ENCODE peak calls at places on chromosomes 12 and 14, in six cellular contexts. One of them, this sample, is unnamed.

GRCh38 chr12:46360908-46361666 is 11.5 kb downstream of the SLC38A2 start:
- DNase-seq in uterus: no peak
- DNase-seq in heart left ventricle: no peak
- DNase-seq in tibial nerve: no peak
- DNase-seq in gastrocnemius medialis: no peak
- DNase-seq in lower leg skin: no peak
- DNase-seq in this sample: no peak

GRCh38 chr12:75259170-75259569 is 49.5 kb upstream of the KCNC2 start:
- DNase-seq in tibial nerve: no peak
- DNase-seq in lower leg skin: no peak
- DNase-seq in heart left ventricle: no peak
- DNase-seq in gastrocnemius medialis: no peak
- DNase-seq in uterus: no peak
- DNase-seq in this sample: no peak

GRCh38 chr12:64081020-64081419 is 141.1 kb downstream of the KICS2 start:
- DNase-seq in lower leg skin: no peak
- DNase-seq in gastrocnemius medialis: no peak
- DNase-seq in uterus: no peak
- DNase-seq in tibial nerve: no peak
- DNase-seq in heart left ventricle: no peak
- DNase-seq in this sample: no peak

GRCh38 chr12:68011882-68012207 is 22.6 kb downstream of the IFNG-AS1 start:
- DNase-seq in heart left ventricle: no peak
- DNase-seq in gastrocnemius medialis: no peak
- DNase-seq in tibial nerve: no peak
- DNase-seq in uterus: no peak
- DNase-seq in lower leg skin: no peak
- DNase-seq in this sample: no peak

GRCh38 chr14:97456958-97457357 is 659.8 kb downstream of the VRK1 start:
- DNase-seq in gastrocnemius medialis: no peak
- DNase-seq in heart left ventricle: no peak
- DNase-seq in lower leg skin: no peak
- DNase-seq in tibial nerve: no peak
- DNase-seq in uterus: no peak
- DNase-seq in this sample: no peak

GRCh38 chr14:52052289-52052943 is 16.4 kb downstream of the NID2 start:
- DNase-seq in tibial nerve: no peak
- DNase-seq in gastrocnemius medialis: no peak
- DNase-seq in lower leg skin: no peak
- DNase-seq in heart left ventricle: no peak
- DNase-seq in uterus: peak; percentile 72
- DNase-seq in this sample: no peak

GRCh38 chr12:3252416-3252815 is 175.2 kb downstream of the TSPAN9 start:
- DNase-seq in heart left ventricle: peak; percentile 96
- DNase-seq in lower leg skin: peak; percentile 81
- DNase-seq in gastrocnemius medialis: peak; percentile 95
- DNase-seq in uterus: peak; percentile 92
- DNase-seq in tibial nerve: peak; percentile 92
- DNase-seq in this sample: no peak

GRCh38 chr14:74049886-74050495 is 30.8 kb downstream of the BBOF1 start:
- DNase-seq in uterus: no peak
- DNase-seq in gastrocnemius medialis: no peak
- DNase-seq in tibial nerve: no peak
- DNase-seq in lower leg skin: no peak
- DNase-seq in heart left ventricle: no peak
- DNase-seq in this sample: no peak

GRCh38 chr12:69129014-69129413 is 110.4 kb upstream of the CPSF6 start:
- DNase-seq in heart left ventricle: no peak
- DNase-seq in tibial nerve: no peak
- DNase-seq in uterus: no peak
- DNase-seq in gastrocnemius medialis: no peak
- DNase-seq in lower leg skin: no peak
- DNase-seq in this sample: no peak

GRCh38 chr14:28375295-28375694 is 391.3 kb upstream of the FOXG1 start:
- DNase-seq in tibial nerve: no peak
- DNase-seq in heart left ventricle: no peak
- DNase-seq in lower leg skin: no peak
- DNase-seq in uterus: no peak
- DNase-seq in gastrocnemius medialis: no peak
- DNase-seq in this sample: no peak

GRCh38 chr14:41299924-41300323 is 306.8 kb upstream of the LRFN5 start:
- DNase-seq in tibial nerve: no peak
- DNase-seq in lower leg skin: no peak
- DNase-seq in uterus: no peak
- DNase-seq in heart left ventricle: no peak
- DNase-seq in gastrocnemius medialis: no peak
- DNase-seq in this sample: no peak

DNA sequence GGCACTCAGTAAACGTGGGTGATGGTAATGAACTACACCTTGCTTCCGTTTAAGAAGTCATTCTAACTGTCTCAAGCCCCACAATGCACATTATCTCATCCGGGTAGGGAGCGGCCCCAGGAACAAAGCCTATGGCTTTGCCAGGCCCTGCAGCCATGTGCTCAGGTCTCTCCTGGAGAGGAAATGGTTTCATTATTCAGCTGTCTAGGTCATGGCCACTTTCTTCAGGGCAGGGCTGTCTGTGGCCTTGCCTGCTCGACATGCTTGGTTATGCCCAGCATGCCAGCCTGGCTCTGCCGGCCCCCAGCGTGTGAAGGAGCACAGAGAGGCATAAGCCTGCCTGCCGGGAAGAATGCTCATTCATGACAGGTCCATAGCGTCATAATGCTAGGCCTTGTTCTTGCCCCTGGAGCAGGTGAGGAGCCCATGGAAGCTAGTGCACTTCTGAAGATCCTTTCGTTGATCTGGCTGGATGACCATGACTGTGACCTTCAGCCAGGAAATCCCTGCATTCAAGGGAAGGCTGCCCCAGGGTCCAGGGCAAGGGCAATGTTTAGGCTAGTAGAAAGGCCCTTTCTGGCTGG is 26.3 kb upstream of the FOS start:
- DNase-seq in lower leg skin: no peak
- DNase-seq in heart left ventricle: no peak
- DNase-seq in tibial nerve: no peak
- DNase-seq in uterus: no peak
- DNase-seq in gastrocnemius medialis: no peak
- DNase-seq in this sample: no peak
- TF ChIP-seq POLR2A in lower leg skin: no peak
- TF ChIP-seq POLR2A in heart left ventricle: no peak
- TF ChIP-seq POLR2A in tibial nerve: no peak
- TF ChIP-seq POLR2A in uterus: no peak
- TF ChIP-seq POLR2A in gastrocnemius medialis: no peak
- TF ChIP-seq POLR2A in this sample: no peak

GRCh38 chr12:21129906-21130305 is 1.1 kb upstream of the SLCO1B1 start:
- DNase-seq in heart left ventricle: no peak
- DNase-seq in tibial nerve: no peak
- DNase-seq in uterus: no peak
- DNase-seq in lower leg skin: no peak
- DNase-seq in gastrocnemius medialis: no peak
- DNase-seq in this sample: no peak

GRCh38 chr12:21129352-21129751 is 1.6 kb upstream of the SLCO1B1 start:
- DNase-seq in gastrocnemius medialis: no peak
- DNase-seq in tibial nerve: no peak
- DNase-seq in uterus: no peak
- DNase-seq in heart left ventricle: no peak
- DNase-seq in lower leg skin: no peak
- DNase-seq in this sample: no peak

GRCh38 chr12:21130998-21131397 is at the start of gene SLCO1B1:
- DNase-seq in gastrocnemius medialis: no peak
- DNase-seq in heart left ventricle: no peak
- DNase-seq in tibial nerve: no peak
- DNase-seq in lower leg skin: no peak
- DNase-seq in uterus: no peak
- DNase-seq in this sample: no peak
- TF ChIP-seq POLR2A in gastrocnemius medialis: no peak
- TF ChIP-seq POLR2A in heart left ventricle: no peak
- TF ChIP-seq POLR2A in tibial nerve: no peak
- TF ChIP-seq POLR2A in lower leg skin: no peak
- TF ChIP-seq POLR2A in uterus: no peak
- TF ChIP-seq POLR2A in this sample: no peak

DNA sequence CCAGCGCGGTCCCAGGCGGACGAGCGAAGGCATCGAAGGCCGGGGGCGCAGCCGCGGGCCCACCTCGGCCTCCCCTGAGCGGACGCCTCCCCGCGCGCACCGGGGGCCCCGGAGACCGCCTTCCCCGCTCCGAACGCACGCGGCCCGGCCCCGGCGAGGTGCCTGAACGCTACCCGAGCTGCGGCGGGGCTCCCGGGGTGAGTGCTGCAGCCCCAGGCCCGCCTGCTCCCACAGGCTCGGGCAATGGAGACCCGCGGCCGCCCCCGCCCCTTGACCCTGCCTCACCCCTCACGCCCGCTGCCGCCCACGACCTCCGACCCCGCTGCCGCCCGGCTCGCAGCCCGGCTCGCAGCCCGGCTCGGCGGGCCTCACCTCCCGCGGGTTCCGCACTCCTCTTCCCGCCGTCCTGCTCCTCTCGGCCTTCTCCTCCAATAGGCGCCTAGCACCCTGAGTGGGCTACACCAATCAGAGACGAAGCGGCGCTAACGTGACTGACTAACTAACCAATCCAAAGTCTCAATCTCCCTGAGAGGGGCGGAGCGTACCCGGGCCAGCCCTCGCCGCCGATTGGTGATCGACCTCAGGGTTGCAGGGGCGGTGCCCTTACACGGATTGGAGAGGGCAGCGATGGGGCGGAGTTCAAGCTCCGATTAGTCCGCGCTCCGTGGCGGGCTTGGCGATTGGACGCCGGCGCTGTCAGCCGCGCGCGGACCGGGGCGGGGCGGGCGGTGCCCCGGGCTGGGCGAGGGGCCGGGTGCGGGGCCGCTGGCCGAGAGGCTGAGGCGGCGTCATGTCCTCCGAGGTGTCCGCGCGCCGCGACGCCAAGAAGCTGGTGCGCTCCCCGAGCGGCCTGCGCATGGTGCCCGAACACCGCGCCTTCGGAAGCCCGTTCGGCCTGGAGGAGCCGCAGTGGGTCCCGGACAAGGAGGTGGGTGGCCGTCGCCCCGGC is at the start of the genes XRCC3 and ZFYVE21:
- DNase-seq in uterus: peak; percentile 100
- DNase-seq in lower leg skin: peak; percentile 100
- DNase-seq in tibial nerve: peak; percentile 99
- DNase-seq in heart left ventricle: peak; percentile 100
- DNase-seq in gastrocnemius medialis: peak; percentile 100
- DNase-seq in this sample: peak; percentile 100
- TF ChIP-seq POLR2A in uterus: peak; percentile 81
- TF ChIP-seq POLR2A in lower leg skin: no peak
- TF ChIP-seq POLR2A in tibial nerve: peak; percentile 71
- TF ChIP-seq POLR2A in heart left ventricle: peak; percentile 91
- TF ChIP-seq POLR2A in gastrocnemius medialis: peak; percentile 91
- TF ChIP-seq POLR2A in this sample: peak; percentile 82

GRCh38 chr14:22883191-22883976 is at the start of gene REM2:
- DNase-seq in gastrocnemius medialis: no peak
- DNase-seq in lower leg skin: no peak
- DNase-seq in uterus: no peak
- DNase-seq in heart left ventricle: no peak
- DNase-seq in tibial nerve: no peak
- DNase-seq in this sample: no peak
- TF ChIP-seq POLR2A in gastrocnemius medialis: no peak
- TF ChIP-seq POLR2A in lower leg skin: no peak
- TF ChIP-seq POLR2A in uterus: no peak
- TF ChIP-seq POLR2A in heart left ventricle: no peak
- TF ChIP-seq POLR2A in tibial nerve: no peak
- TF ChIP-seq POLR2A in this sample: no peak

GRCh38 chr12:6451348-6452244 is at the start of gene TAPBPL:
- DNase-seq in uterus: peak; percentile 82
- DNase-seq in heart left ventricle: peak; percentile 91
- DNase-seq in tibial nerve: peak; percentile 84
- DNase-seq in lower leg skin: peak; percentile 86
- DNase-seq in gastrocnemius medialis: peak; percentile 68
- DNase-seq in this sample: peak; percentile 81
- TF ChIP-seq POLR2A in uterus: peak; percentile 72
- TF ChIP-seq POLR2A in heart left ventricle: peak; percentile 64
- TF ChIP-seq POLR2A in tibial nerve: peak; percentile 56
- TF ChIP-seq POLR2A in lower leg skin: no peak
- TF ChIP-seq POLR2A in gastrocnemius medialis: peak; percentile 60
- TF ChIP-seq POLR2A in this sample: peak; percentile 54

GRCh38 chr14:44897041-44897843 is 64.5 kb downstream of the KLHL28 start:
- DNase-seq in heart left ventricle: peak; percentile 98
- DNase-seq in tibial nerve: peak; percentile 99
- DNase-seq in lower leg skin: peak; percentile 99
- DNase-seq in uterus: peak; percentile 99
- DNase-seq in gastrocnemius medialis: peak; percentile 97
- DNase-seq in this sample: peak; percentile 78
- TF ChIP-seq POLR2A in heart left ventricle: peak; percentile 74
- TF ChIP-seq POLR2A in tibial nerve: peak; percentile 54
- TF ChIP-seq POLR2A in lower leg skin: no peak
- TF ChIP-seq POLR2A in uterus: peak; percentile 57
- TF ChIP-seq POLR2A in gastrocnemius medialis: peak; percentile 65
- TF ChIP-seq POLR2A in this sample: peak; percentile 31

GRCh38 chr12:122061253-122061652 is 17.3 kb upstream of the MLXIP start:
- DNase-seq in uterus: no peak
- DNase-seq in lower leg skin: no peak
- DNase-seq in heart left ventricle: no peak
- DNase-seq in tibial nerve: no peak
- DNase-seq in gastrocnemius medialis: no peak
- DNase-seq in this sample: no peak

GRCh38 chr12:122063691-122064033 is 14.9 kb upstream of the MLXIP start:
- DNase-seq in gastrocnemius medialis: no peak
- DNase-seq in uterus: no peak
- DNase-seq in heart left ventricle: no peak
- DNase-seq in lower leg skin: no peak
- DNase-seq in tibial nerve: no peak
- DNase-seq in this sample: no peak

GRCh38 chr12:122062832-122063690 is 15.5 kb upstream of the MLXIP start:
- DNase-seq in uterus: peak; percentile 87
- DNase-seq in tibial nerve: peak; percentile 44
- DNase-seq in heart left ventricle: peak; percentile 68
- DNase-seq in lower leg skin: peak; percentile 53
- DNase-seq in gastrocnemius medialis: no peak
- DNase-seq in this sample: no peak

GRCh38 chr12:122064780-122065588 is 13.6 kb upstream of the MLXIP start:
- DNase-seq in lower leg skin: no peak
- DNase-seq in gastrocnemius medialis: no peak
- DNase-seq in uterus: peak; percentile 86
- DNase-seq in heart left ventricle: peak; percentile 85
- DNase-seq in tibial nerve: no peak
- DNase-seq in this sample: no peak

GRCh38 chr12:122064034-122064777 is 14.3 kb upstream of the MLXIP start:
- DNase-seq in uterus: peak; percentile 97
- DNase-seq in lower leg skin: peak; percentile 70
- DNase-seq in gastrocnemius medialis: peak; percentile 33
- DNase-seq in tibial nerve: peak; percentile 53
- DNase-seq in heart left ventricle: peak; percentile 93
- DNase-seq in this sample: peak; percentile 58
- TF ChIP-seq POLR2A in uterus: peak; percentile 57
- TF ChIP-seq POLR2A in lower leg skin: no peak
- TF ChIP-seq POLR2A in gastrocnemius medialis: no peak
- TF ChIP-seq POLR2A in tibial nerve: no peak
- TF ChIP-seq POLR2A in heart left ventricle: no peak
- TF ChIP-seq POLR2A in this sample: no peak

GRCh38 chr12:50927356-50927755 is 25.0 kb upstream of the HIGD1C start:
- DNase-seq in heart left ventricle: no peak
- DNase-seq in uterus: no peak
- DNase-seq in lower leg skin: no peak
- DNase-seq in gastrocnemius medialis: no peak
- DNase-seq in tibial nerve: no peak
- DNase-seq in this sample: no peak
- TF ChIP-seq POLR2A in heart left ventricle: no peak
- TF ChIP-seq POLR2A in uterus: no peak
- TF ChIP-seq POLR2A in lower leg skin: no peak
- TF ChIP-seq POLR2A in gastrocnemius medialis: no peak
- TF ChIP-seq POLR2A in tibial nerve: no peak
- TF ChIP-seq POLR2A in this sample: no peak

This sample was measured in GM12892.